ENCODE peak calls at places on chromosomes 5 and 9, in ten cellular contexts. N, E, H, F, Q, O, A, Y, W and P are unnamed samples.

GRCh38 chr9:479951-480350 is 265.3 kb downstream of the DOCK8 start:
- DNase-seq in N (no peak), E (no peak), H (no peak), F (no peak), Q (no peak), O (no peak), A (no peak), Y (no peak), W (no peak), P (no peak)

GRCh38 chr5:6505415-6505763 is 56.7 kb downstream of the UBE2QL1 start:
- DNase-seq in N (no peak), E (no peak), H (no peak), F (no peak), Q (no peak), O (no peak), A (no peak), Y (no peak), W (no peak), P (no peak)

GRCh38 chr9:1025131-1025530 is 25.0 kb upstream of the DMRT2 start:
- DNase-seq in N (no peak), E (no peak), H (no peak), F (no peak), Q (no peak), O (no peak), A (no peak), Y (no peak), W (no peak), P (no peak)

GRCh38 chr5:139445325-139446170 is 6.2 kb upstream of the DNAJC18 start:
- DNase-seq in N (peak), E (no peak), H (no peak), F (no peak), Q (no peak), O (peak), A (peak), Y (no peak), W (no peak), P (no peak)

GRCh38 chr9:125650271-125650737 is 56.7 kb downstream of the MAPKAP1 start:
- DNase-seq in N (peak), E (peak), H (no peak), F (no peak), Q (no peak), O (no peak), A (peak), Y (no peak), W (no peak), P (no peak)

GRCh38 chr9:126705767-126706697 is 92.3 kb downstream of the LMX1B start:
- DNase-seq in N (peak), E (peak), H (peak), F (peak), Q (peak), O (no peak), A (peak), Y (no peak), W (peak), P (peak)

GRCh38 chr5:120609570-120609969 is 145.5 kb downstream of the PRR16 start:
- DNase-seq in N (no peak), E (no peak), H (no peak), F (no peak), Q (no peak), O (no peak), A (no peak), Y (no peak), W (no peak), P (no peak)

GRCh38 chr9:93081081-93081529 is 14.9 kb upstream of the CARD19 start:
- DNase-seq in N (no peak), E (no peak), H (no peak), F (peak), Q (peak), O (no peak), A (peak), Y (no peak), W (no peak), P (no peak)

GRCh38 chr5:102922839-102923477 is 167.9 kb downstream of the PAM start:
- DNase-seq in N (peak), E (no peak), H (no peak), F (no peak), Q (no peak), O (no peak), A (peak), Y (no peak), W (no peak), P (no peak)

GRCh38 chr9:91421022-91421765 is 2.4 kb downstream of the NFIL3 start:
- DNase-seq in N (peak), E (no peak), H (peak), F (no peak), Q (peak), O (no peak), A (peak), Y (no peak), W (no peak), P (no peak)

GRCh38 chr9:107810493-107810931 is 320.9 kb upstream of the KLF4 start:
- DNase-seq in N (no peak), E (no peak), H (no peak), F (no peak), Q (no peak), O (no peak), A (peak), Y (no peak), W (no peak), P (no peak)

GRCh38 chr9:37453827-37454226 is 11.4 kb downstream of the ZBTB5 start:
- DNase-seq in N (no peak), E (no peak), H (no peak), F (no peak), Q (no peak), O (no peak), A (no peak), Y (no peak), W (no peak), P (no peak)

GRCh38 chr5:178336889-178337785 is 104.5 kb upstream of the PHYKPL start:
- DNase-seq in N (no peak), E (no peak), H (peak), F (no peak), Q (no peak), O (no peak), A (no peak), Y (no peak), W (no peak), P (no peak)

GRCh38 chr5:135392256-135392655 is 6.8 kb downstream of the MACROH2A1 start:
- DNase-seq in N (peak), E (peak), H (no peak), F (no peak), Q (no peak), O (no peak), A (peak), Y (no peak), W (no peak), P (no peak)

GRCh38 chr5:172919525-172920446 is 39.4 kb upstream of the RPL26L1 start:
- DNase-seq in N (peak), E (no peak), H (no peak), F (peak), Q (no peak), O (no peak), A (peak), Y (no peak), W (no peak), P (no peak)

GRCh38 chr5:31133488-31133887 is 60.0 kb upstream of the CDH6 start:
- DNase-seq in N (peak), E (no peak), H (no peak), F (no peak), Q (no peak), O (no peak), A (peak), Y (peak), W (no peak), P (no peak)

GRCh38 chr9:16090907-16091629 is 538.2 kb downstream of the CCDC171 start:
- DNase-seq in N (no peak), E (no peak), H (no peak), F (no peak), Q (no peak), O (no peak), A (no peak), Y (no peak), W (no peak), P (no peak)

GRCh38 chr9:130263601-130264413 is 1.8 kb upstream of the HMCN2 start:
- DNase-seq in N (no peak), E (no peak), H (no peak), F (no peak), Q (no peak), O (no peak), A (no peak), Y (no peak), W (no peak), P (no peak)

GRCh38 chr5:1014346-1014745 is 5.7 kb downstream of the NKD2 start:
- DNase-seq in N (no peak), E (no peak), H (no peak), F (no peak), Q (no peak), O (no peak), A (no peak), Y (no peak), W (no peak), P (no peak)

GRCh38 chr9:110626109-110626829 is 42.3 kb upstream of the MUSK start:
- DNase-seq in N (peak), E (peak), H (no peak), F (no peak), Q (no peak), O (peak), A (peak), Y (no peak), W (no peak), P (no peak)

GRCh38 chr5:97550164-97550563 is 367.1 kb upstream of the RIOK2 start:
- DNase-seq in N (peak), E (no peak), H (peak), F (no peak), Q (no peak), O (no peak), A (peak), Y (no peak), W (no peak), P (no peak)

GRCh38 chr9:78676009-78676408 is 379.1 kb downstream of the PSAT1 start:
- DNase-seq in N (peak), E (no peak), H (no peak), F (no peak), Q (no peak), O (no peak), A (peak), Y (no peak), W (no peak), P (no peak)

GRCh38 chr9:126637002-126637849 is 23.5 kb downstream of the LMX1B start:
- DNase-seq in N (no peak), E (no peak), H (no peak), F (no peak), Q (no peak), O (no peak), A (no peak), Y (no peak), W (no peak), P (peak)

GRCh38 chr9:32426278-32426939 is 42.0 kb downstream of the ACO1 start:
- DNase-seq in N (peak), E (no peak), H (no peak), F (peak), Q (no peak), O (peak), A (peak), Y (no peak), W (peak), P (no peak)

GRCh38 chr9:112546149-112547012 is 59.8 kb downstream of the KIAA1958 start:
- DNase-seq in N (peak), E (peak), H (no peak), F (no peak), Q (no peak), O (no peak), A (no peak), Y (no peak), W (no peak), P (no peak)

GRCh38 chr9:133115604-133116345 is 5.3 kb downstream of the RALGDS start:
- DNase-seq in N (no peak), E (peak), H (no peak), F (peak), Q (no peak), O (no peak), A (peak), Y (no peak), W (no peak), P (no peak)

GRCh38 chr5:76363385-76364261 is 39.5 kb upstream of the IQGAP2 start:
- DNase-seq in N (no peak), E (no peak), H (no peak), F (no peak), Q (no peak), O (no peak), A (no peak), Y (no peak), W (no peak), P (no peak)

GRCh38 chr9:115649991-115650472 is 503.6 kb upstream of the PAPPA start:
- DNase-seq in N (peak), E (no peak), H (no peak), F (peak), Q (no peak), O (peak), A (peak), Y (no peak), W (no peak), P (no peak)

GRCh38 chr5:123945548-123945947 is 433.6 kb downstream of the CSNK1G3 start:
- DNase-seq in N (no peak), E (no peak), H (no peak), F (no peak), Q (no peak), O (no peak), A (no peak), Y (no peak), W (no peak), P (no peak)

GRCh38 chr5:35876922-35877321 is 20.2 kb downstream of the IL7R start:
- DNase-seq in N (peak), E (no peak), H (no peak), F (no peak), Q (no peak), O (no peak), A (peak), Y (no peak), W (no peak), P (no peak)

GRCh38 chr5:52657231-52657645 is 130.5 kb upstream of the ITGA1 start:
- DNase-seq in N (peak), E (peak), H (peak), F (no peak), Q (no peak), O (peak), A (peak), Y (peak), W (no peak), P (no peak)

GRCh38 chr5:101720033-101720432 is 576.1 kb downstream of the SLCO4C1 start:
- DNase-seq in N (no peak), E (no peak), H (no peak), F (no peak), Q (no peak), O (no peak), A (no peak), Y (no peak), W (no peak), P (no peak)

GRCh38 chr9:20083417-20083816 is 294.6 kb upstream of the SLC24A2 start:
- DNase-seq in N (no peak), E (no peak), H (no peak), F (no peak), Q (no peak), O (no peak), A (no peak), Y (no peak), W (no peak), P (no peak)

GRCh38 chr9:82410306-82410705 is 421.7 kb downstream of the SPATA31D1 start:
- DNase-seq in N (no peak), E (peak), H (no peak), F (no peak), Q (no peak), O (peak), A (no peak), Y (no peak), W (no peak), P (no peak)

GRCh38 chr9:119318371-119318770 is 50.9 kb downstream of the BRINP1 start:
- DNase-seq in N (no peak), E (no peak), H (peak), F (peak), Q (no peak), O (no peak), A (no peak), Y (no peak), W (no peak), P (no peak)

GRCh38 chr9:114284316-114285060 is 38.4 kb upstream of the ORM1 start:
- DNase-seq in N (no peak), E (no peak), H (no peak), F (peak), Q (no peak), O (no peak), A (no peak), Y (no peak), W (no peak), P (no peak)

GRCh38 chr9:114283551-114284111 is 39.3 kb upstream of the ORM1 start:
- DNase-seq in N (no peak), E (no peak), H (no peak), F (peak), Q (no peak), O (no peak), A (no peak), Y (no peak), W (no peak), P (no peak)

GRCh38 chr9:114286146-114286679 is 36.7 kb upstream of the ORM1 start:
- DNase-seq in N (no peak), E (no peak), H (no peak), F (no peak), Q (peak), O (no peak), A (no peak), Y (no peak), W (no peak), P (no peak)

GRCh38 chr9:114287001-114287762 is 35.7 kb upstream of the ORM1 start:
- DNase-seq in N (no peak), E (no peak), H (no peak), F (peak), Q (peak), O (no peak), A (no peak), Y (no peak), W (no peak), P (no peak)

GRCh38 chr9:114285166-114285867 is 37.6 kb upstream of the ORM1 start:
- DNase-seq in N (peak), E (no peak), H (peak), F (peak), Q (peak), O (peak), A (peak), Y (no peak), W (no peak), P (no peak)
- TF ChIP-seq CTCF in N (peak), E (no peak), H (no peak), F (no peak), Q (peak), O (peak), A (peak), Y (no peak), W (no peak), P (no peak)

DNA sequence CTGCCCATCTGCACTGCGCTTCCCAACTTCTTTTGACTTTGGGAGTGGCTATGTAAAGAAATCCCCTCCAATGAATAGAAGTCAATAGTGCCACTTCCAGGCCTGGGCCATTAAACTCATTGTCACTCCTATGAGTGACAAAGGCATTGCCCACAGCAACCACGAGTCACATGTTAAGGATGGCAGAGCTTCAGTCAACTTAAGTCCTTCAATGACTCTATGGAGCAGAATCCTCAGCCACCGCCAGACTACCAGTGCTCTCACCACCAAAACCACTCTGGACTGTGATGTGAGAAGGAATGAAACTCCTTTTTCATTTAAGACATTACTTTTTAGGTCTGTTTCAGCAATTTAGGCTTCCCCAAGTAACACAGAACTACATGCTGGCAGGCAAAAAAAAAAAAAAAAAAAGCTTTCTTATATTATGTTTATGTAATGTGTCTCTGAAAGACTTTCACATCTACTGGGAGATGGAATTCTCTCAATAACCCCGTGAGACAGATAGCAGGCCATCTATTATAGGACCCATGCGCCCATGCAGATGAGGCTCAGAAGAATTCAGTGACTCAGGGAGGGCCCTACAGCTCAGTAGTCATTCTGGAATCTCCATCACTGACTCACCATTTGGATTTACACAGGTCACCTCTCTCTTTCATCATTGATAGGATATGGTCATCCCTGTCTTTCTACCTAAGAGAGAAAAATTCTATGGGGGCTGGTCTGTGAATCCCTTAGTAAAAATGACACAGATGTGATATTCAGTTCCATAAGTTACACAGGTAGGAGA is 180.5 kb downstream of the CEMIP2 start:
- DNase-seq in N (no peak), E (no peak), H (no peak), F (no peak), Q (no peak), O (no peak), A (peak), Y (no peak), W (no peak), P (no peak)
- TF ChIP-seq CTCF in N (no peak), E (no peak), H (no peak), F (no peak), Q (no peak), O (no peak), A (no peak), Y (no peak), W (no peak), P (no peak)

DNA sequence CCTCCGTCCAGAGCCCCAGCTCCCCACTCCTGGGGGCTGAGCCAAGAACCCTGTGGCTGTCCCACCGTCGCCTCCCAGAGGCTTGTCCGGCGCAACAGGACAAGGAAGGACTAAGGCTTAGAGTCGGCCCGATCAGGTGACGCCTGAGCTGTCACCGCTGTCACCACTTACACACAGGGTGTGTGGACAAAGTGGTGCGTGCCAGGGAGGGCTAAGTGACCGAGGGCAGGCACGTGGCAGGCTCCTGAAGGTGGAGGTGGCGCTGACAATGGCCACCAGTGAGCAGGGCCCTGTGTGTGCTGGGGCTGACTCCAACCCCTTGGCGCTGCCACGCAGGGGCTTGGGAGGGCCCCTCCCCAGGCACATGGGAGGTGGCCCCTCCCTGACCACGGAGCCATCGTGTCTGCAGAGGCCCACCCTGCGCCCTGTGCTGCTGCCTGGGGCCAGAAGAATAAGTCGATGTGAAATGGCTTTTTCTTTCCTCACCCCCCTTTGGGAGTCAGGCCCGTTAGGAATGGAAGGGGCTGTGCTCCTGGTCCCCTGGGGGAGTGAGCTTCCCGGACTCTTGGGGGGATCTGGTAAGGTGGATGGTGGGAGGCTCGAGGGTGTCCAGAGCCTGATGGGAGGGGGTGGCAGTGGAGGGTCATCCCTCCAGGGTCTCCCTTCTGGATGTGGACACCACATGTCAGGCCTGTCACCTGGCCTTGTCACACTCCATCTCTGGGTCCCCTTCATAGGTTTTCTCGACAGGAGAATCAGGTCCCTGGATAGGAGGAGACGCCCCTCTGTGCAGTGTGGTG is 2.6 kb upstream of the GPSM1 start:
- DNase-seq in N (no peak), E (no peak), H (peak), F (no peak), Q (no peak), O (no peak), A (no peak), Y (no peak), W (peak), P (no peak)
- TF ChIP-seq CTCF in N (no peak), E (no peak), H (peak), F (no peak), Q (no peak), O (peak), A (no peak), Y (no peak), W (no peak), P (no peak)

GRCh38 chr5:108919591-108920326 is 172.1 kb downstream of the FER start:
- DNase-seq in N (peak), E (peak), H (no peak), F (no peak), Q (no peak), O (no peak), A (no peak), Y (no peak), W (no peak), P (no peak)
- TF ChIP-seq CTCF in N (peak), E (peak), H (peak), F (peak), Q (peak), O (no peak), A (peak), Y (peak), W (peak), P (no peak)